ENCODE peak calls at places on chromosomes 7 and 10, in four cellular contexts. C is transverse colon, Z is cardiac fibroblast, A is AG04450. L is an unnamed sample.
A peak's percentile ranks its signal among the peaks of the same experiment; 100 is the strongest.

GRCh38 chr7:144824360-144824759 is 11.5 kb downstream of the TPK1 start:
- DNase-seq in C (no peak), A (peak; percentile 8), Z (peak; percentile 91), L (no peak)

GRCh38 chr10:109308971-109309370 is 614.3 kb downstream of the XPNPEP1 start:
- DNase-seq in A (no peak), C (no peak), Z (no peak), L (no peak)

GRCh38 chr10:97463363-97464132 is 17.6 kb downstream of the ZDHHC16 start:
- DNase-seq in A (no peak), C (peak; percentile 39), Z (peak; percentile 69), L (peak; percentile 39)

GRCh38 chr10:4450981-4451501 is 375.0 kb upstream of the AKR1E2 start:
- DNase-seq in Z (peak; percentile 88), A (peak; percentile 52), C (no peak), L (no peak)

GRCh38 chr10:5565671-5566581 is 41.2 kb downstream of the CALML3 start:
- DNase-seq in C (peak; percentile 5), A (peak; percentile 51), Z (peak; percentile 42), L (no peak)

GRCh38 chr7:76316984-76317781 is 14.7 kb downstream of the HSPB1 start:
- DNase-seq in C (no peak), Z (no peak), A (no peak), L (no peak)

GRCh38 chr10:58373446-58373834 is 11.8 kb upstream of the TFAM start:
- DNase-seq in Z (peak; percentile 11), A (no peak), C (no peak), L (no peak)

GRCh38 chr10:7542189-7542914 is 124.4 kb downstream of the ITIH5 start:
- DNase-seq in A (no peak), C (no peak), Z (no peak), L (no peak)

GRCh38 chr10:125284875-125285597 is 124.7 kb upstream of the CTBP2 start:
- DNase-seq in C (no peak), Z (no peak), A (no peak), L (no peak)

GRCh38 chr10:20202337-20202736 is 386.1 kb downstream of the PLXDC2 start:
- DNase-seq in Z (no peak), A (no peak), C (no peak), L (no peak)

GRCh38 chr10:18868919-18869318 is 179.7 kb upstream of the MALRD1 start:
- DNase-seq in A (no peak), C (no peak), Z (no peak), L (no peak)

GRCh38 chr10:19929466-19930140 is 113.4 kb downstream of the PLXDC2 start:
- DNase-seq in A (peak; percentile 32), Z (peak; percentile 83), C (no peak), L (no peak)

GRCh38 chr7:33862946-33863814 is 42.2 kb upstream of the BMPER start:
- DNase-seq in A (no peak), C (no peak), Z (no peak), L (no peak)

GRCh38 chr7:31729195-31729804 is 42.3 kb downstream of the PPP1R17 start:
- DNase-seq in C (no peak), A (no peak), Z (no peak), L (no peak)
- TF ChIP-seq CTCF in C (no peak), A (no peak), Z (no peak), L (no peak)

GRCh38 chr7:44347546-44348114 is 22.2 kb upstream of the CAMK2B start:
- DNase-seq in C (no peak), Z (no peak), A (no peak), L (no peak)

GRCh38 chr7:44348851-44349781 is 23.7 kb upstream of the CAMK2B start:
- DNase-seq in C (no peak), Z (no peak), A (no peak), L (no peak)

GRCh38 chr7:44346063-44346462 is 20.7 kb upstream of the CAMK2B start:
- DNase-seq in C (no peak), A (no peak), Z (no peak), L (no peak)

GRCh38 chr7:44353668-44354067 is 28.3 kb upstream of the CAMK2B start:
- DNase-seq in C (no peak), Z (no peak), A (no peak), L (no peak)

GRCh38 chr7:44348300-44348699 is 22.9 kb upstream of the CAMK2B start:
- DNase-seq in A (peak; percentile 4), Z (peak; percentile 70), C (no peak), L (no peak)
- TF ChIP-seq CTCF in A (peak; percentile 58), Z (peak; percentile 71), C (no peak), L (no peak)

DNA sequence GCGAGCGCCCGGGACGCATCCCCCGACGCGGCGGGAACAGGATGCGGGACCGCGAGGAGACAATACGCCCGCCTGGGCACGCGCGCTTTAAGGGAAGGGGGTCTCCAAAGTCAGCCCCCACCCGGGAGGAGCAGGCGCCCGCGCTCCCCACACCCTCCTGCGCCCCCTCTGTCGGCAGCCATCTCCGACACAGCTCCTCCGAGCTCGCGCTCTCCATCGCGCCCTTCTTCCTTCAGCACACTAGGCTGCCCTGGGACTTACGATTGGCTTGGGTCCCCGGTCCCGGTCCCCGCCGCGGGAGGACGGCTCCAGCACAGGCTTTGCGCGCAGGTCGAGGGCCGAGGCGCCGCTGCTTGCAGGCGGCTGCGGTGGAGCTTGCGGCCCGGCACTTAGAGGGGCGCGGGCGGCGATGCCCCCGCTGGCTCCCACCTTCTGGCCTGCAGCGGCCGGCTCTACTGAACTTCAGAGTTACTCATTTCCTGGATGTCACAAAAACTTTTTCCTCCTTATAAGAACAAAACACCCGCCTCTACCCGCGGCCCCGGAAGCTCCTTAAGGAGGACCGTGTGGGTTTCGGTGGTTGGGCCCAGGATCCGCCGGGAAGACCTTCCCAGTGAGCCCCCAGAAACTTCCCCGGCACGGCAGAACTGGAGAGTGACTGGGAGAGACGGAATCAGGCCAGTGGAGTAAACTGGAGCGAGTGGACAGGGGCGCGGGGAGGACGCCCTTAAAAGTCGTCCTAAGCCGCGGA is at the start of gene ITPRIP:
- DNase-seq in Z (peak; percentile 95), A (no peak), C (peak; percentile 81), L (peak; percentile 75)
- TF ChIP-seq CTCF in Z (no peak), A (peak; percentile 36), C (no peak), L (peak; percentile 18)

GRCh38 chr7:18235819-18236218 is 208.2 kb upstream of the PRPS1L1 start:
- DNase-seq in A (no peak), Z (no peak), C (no peak), L (no peak)

GRCh38 chr7:18241543-18242231 is 214.0 kb upstream of the PRPS1L1 start:
- DNase-seq in C (no peak), Z (no peak), A (no peak), L (no peak)

GRCh38 chr7:18234519-18234918 is 206.9 kb upstream of the PRPS1L1 start:
- DNase-seq in Z (no peak), C (no peak), A (no peak), L (no peak)

GRCh38 chr7:18239212-18239611 is 211.6 kb upstream of the PRPS1L1 start:
- DNase-seq in A (no peak), C (no peak), Z (no peak), L (no peak)
- TF ChIP-seq CTCF in A (no peak), C (no peak), Z (no peak), L (no peak)

DNA sequence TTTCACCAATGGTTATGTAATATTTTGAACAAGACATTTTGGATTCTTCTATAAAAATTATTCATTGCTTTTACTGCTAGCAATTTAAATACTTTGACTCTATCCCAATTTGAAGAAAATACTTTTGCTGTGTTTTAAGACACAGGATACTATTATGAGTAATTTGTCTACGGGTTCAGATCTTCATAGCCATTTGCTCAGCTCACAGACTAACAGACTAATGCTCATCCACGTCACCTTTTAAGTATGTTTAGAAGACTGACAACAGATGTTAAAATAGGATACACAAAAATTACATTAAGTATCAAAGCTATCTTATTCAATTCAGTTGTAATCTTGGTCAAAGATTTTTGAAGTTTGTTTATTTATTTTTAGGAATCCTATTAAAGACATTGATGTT is 251.3 kb upstream of the CHRM2 start:
- DNase-seq in Z (no peak), C (no peak), A (no peak), L (no peak)
- TF ChIP-seq CTCF in Z (no peak), C (no peak), A (no peak), L (no peak)

GRCh38 chr7:69786707-69787395 is 188.6 kb downstream of the AUTS2 start:
- DNase-seq in C (no peak), A (no peak), Z (no peak), L (no peak)

GRCh38 chr7:69781412-69781846 is 183.2 kb downstream of the AUTS2 start:
- DNase-seq in Z (no peak), C (no peak), A (no peak), L (no peak)

GRCh38 chr7:69787736-69788431 is 189.6 kb downstream of the AUTS2 start:
- DNase-seq in A (no peak), Z (no peak), C (no peak), L (no peak)

GRCh38 chr7:69780377-69780776 is 182.1 kb downstream of the AUTS2 start:
- DNase-seq in C (no peak), A (no peak), Z (no peak), L (peak; percentile 26)

GRCh38 chr7:69782917-69783684 is 184.8 kb downstream of the AUTS2 start:
- DNase-seq in Z (no peak), C (peak; percentile 18), A (no peak), L (no peak)
- TF ChIP-seq CTCF in Z (no peak), C (no peak), A (no peak), L (no peak)

DNA sequence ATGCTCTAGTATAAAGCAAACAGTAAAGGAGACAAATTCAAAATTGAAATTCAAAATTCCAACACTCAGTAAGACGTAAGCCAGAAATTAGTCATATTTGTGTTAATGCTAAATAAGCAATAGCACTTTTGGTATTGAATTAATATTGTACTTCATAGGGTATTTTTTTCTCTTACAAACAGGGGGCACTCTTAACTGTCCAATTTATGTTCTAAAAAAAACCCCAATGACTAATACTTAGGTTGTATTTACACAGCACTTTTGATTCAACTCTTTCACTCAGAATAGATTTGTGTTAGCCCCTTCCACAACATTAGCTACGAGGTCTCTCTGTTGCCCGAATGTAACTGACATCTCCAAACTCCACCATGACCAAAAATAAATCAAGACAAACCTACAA is 284.9 kb upstream of the COBL start:
- DNase-seq in C (no peak), Z (no peak), A (no peak), L (no peak)
- TF ChIP-seq CTCF in C (no peak), Z (no peak), A (no peak), L (no peak)

GRCh38 chr7:129611246-129612111 is at the start of gene NRF1:
- DNase-seq in Z (peak; percentile 87), A (peak; percentile 72), C (peak; percentile 91), L (peak; percentile 94)
- TF ChIP-seq CTCF in Z (peak; percentile 6), A (no peak), C (no peak), L (no peak)

GRCh38 chr7:52753855-52754254 is 281.6 kb upstream of the POM121L12 start:
- DNase-seq in A (no peak), Z (no peak), C (no peak), L (no peak)

GRCh38 chr7:52747817-52748216 is 287.6 kb upstream of the POM121L12 start:
- DNase-seq in Z (no peak), A (no peak), C (no peak), L (no peak)

GRCh38 chr7:52749880-52750279 is 285.6 kb upstream of the POM121L12 start:
- DNase-seq in Z (no peak), A (no peak), C (peak; percentile 15), L (no peak)
- TF ChIP-seq CTCF in Z (no peak), A (no peak), C (peak; percentile 18), L (peak; percentile 23)

GRCh38 chr7:79268730-79269129 is 184.7 kb downstream of the MAGI2 start:
- DNase-seq in A (no peak), Z (no peak), C (no peak), L (no peak)
- TF ChIP-seq CTCF in A (no peak), Z (no peak), C (no peak), L (no peak)